ENCODE peak calls at places on chromosomes 2 and 18, in eight cellular contexts. Z is heart right ventricle; R is brain microvascular endothelial cell; V is CD4-positive, alpha-beta memory T cell; N is AG04449; F is fibroblast of lung; B is ovary; P is AG09309. X is an unnamed sample.

GRCh38 chr2:121796239-121796638 is 40.8 kb downstream of the TSN start:
- DNase-seq in Z (no peak), R (no peak), V (no peak), N (no peak), F (no peak), B (no peak), P (no peak), X (no peak)

GRCh38 chr2:238445409-238446190 is 18.9 kb downstream of the ASB1 start:
- DNase-seq in Z (no peak), R (no peak), V (no peak), N (no peak), F (no peak), B (no peak), P (no peak), X (no peak)

GRCh38 chr2:196959750-196960392 is 33.4 kb upstream of the PGAP1 start:
- DNase-seq in Z (no peak), R (no peak), V (no peak), N (no peak), F (peak; percentile 56), B (no peak), P (no peak), X (no peak)

GRCh38 chr2:177244244-177244771 is 20.2 kb downstream of the NFE2L2 start:
- DNase-seq in Z (no peak), R (no peak), V (no peak), N (no peak), F (no peak), B (no peak), P (no peak), X (no peak)

GRCh38 chr2:162478721-162479129 is 134.8 kb downstream of the GCA start:
- DNase-seq in Z (no peak), R (no peak), V (no peak), N (no peak), F (no peak), B (no peak), P (no peak), X (no peak)

GRCh38 chr2:28666496-28667184 is 85.0 kb upstream of the PPP1CB start:
- DNase-seq in Z (no peak), R (no peak), V (no peak), N (no peak), F (no peak), B (no peak), P (no peak), X (peak; percentile 54)

GRCh38 chr18:7133181-7133580 is 15.6 kb upstream of the LAMA1 start:
- DNase-seq in Z (no peak), R (peak; percentile 38), V (no peak), N (no peak), F (peak; percentile 44), B (no peak), P (no peak), X (no peak)

GRCh38 chr2:187541086-187542085 is 12.8 kb downstream of the TFPI start:
- DNase-seq in Z (no peak), R (peak; percentile 95), V (no peak), N (peak; percentile 89), F (peak; percentile 95), B (no peak), P (peak; percentile 72), X (no peak)

GRCh38 chr2:47486858-47487497 is 84.0 kb downstream of the MSH2 start:
- DNase-seq in Z (no peak), R (no peak), V (no peak), N (no peak), F (no peak), B (no peak), P (no peak), X (no peak)

GRCh38 chr2:8567469-8568108 is 114.3 kb upstream of the ID2 start:
- DNase-seq in Z (no peak), R (no peak), V (no peak), N (peak; percentile 12), F (no peak), B (no peak), P (peak; percentile 69), X (no peak)

GRCh38 chr2:175251425-175252041 is 70.0 kb upstream of the ATP5MC3 start:
- DNase-seq in Z (no peak), R (peak; percentile 35), V (no peak), N (no peak), F (peak; percentile 68), B (no peak), P (peak; percentile 11), X (no peak)

GRCh38 chr2:168039885-168040284 is 207.5 kb downstream of the STK39 start:
- DNase-seq in Z (no peak), R (no peak), V (no peak), N (no peak), F (no peak), B (no peak), P (no peak), X (no peak)

GRCh38 chr2:224366269-224366668 is 35.6 kb downstream of the FAM124B start:
- DNase-seq in Z (no peak), R (no peak), V (no peak), N (no peak), F (peak; percentile 48), B (no peak), P (no peak), X (no peak)

GRCh38 chr2:133886735-133887675 is 318.7 kb upstream of the NCKAP5 start:
- DNase-seq in Z (peak; percentile 51), R (peak; percentile 72), V (peak; percentile 50), N (peak; percentile 70), F (peak; percentile 55), B (peak; percentile 37), P (peak; percentile 63), X (peak; percentile 66)

GRCh38 chr18:3451989-3452749 is 2.2 kb downstream of the TGIF1 start:
- DNase-seq in Z (peak; percentile 47), R (peak; percentile 48), V (peak; percentile 40), N (no peak), F (peak; percentile 75), B (peak; percentile 64), P (no peak), X (peak; percentile 78)

GRCh38 chr18:23641937-23642666 is 20.6 kb downstream of the ANKRD29 start:
- DNase-seq in Z (no peak), R (no peak), V (no peak), N (no peak), F (no peak), B (no peak), P (no peak), X (no peak)

GRCh38 chr2:26702025-26702424 is 9.5 kb downstream of the KCNK3 start:
- DNase-seq in Z (no peak), R (no peak), V (no peak), N (no peak), F (no peak), B (no peak), P (no peak), X (no peak)

GRCh38 chr2:66240284-66240683 is 194.6 kb upstream of the MEIS1 start:
- DNase-seq in Z (no peak), R (no peak), V (no peak), N (no peak), F (peak; percentile 45), B (peak; percentile 42), P (no peak), X (no peak)

GRCh38 chr2:184346338-184346862 is 251.9 kb upstream of the ZNF804A start:
- DNase-seq in Z (no peak), R (peak; percentile 23), V (no peak), N (no peak), F (no peak), B (no peak), P (no peak), X (no peak)

GRCh38 chr2:177147093-177147694 is 65.4 kb upstream of the HNRNPA3 start:
- DNase-seq in Z (no peak), R (peak; percentile 55), V (peak; percentile 44), N (peak; percentile 29), F (peak; percentile 69), B (no peak), P (peak; percentile 43), X (no peak)

GRCh38 chr2:11371099-11371937 is 26.9 kb upstream of the ROCK2 start:
- DNase-seq in Z (no peak), R (no peak), V (no peak), N (no peak), F (no peak), B (no peak), P (no peak), X (no peak)

GRCh38 chr2:106745468-106745867 is 140.5 kb downstream of the ST6GAL2 start:
- DNase-seq in Z (peak; percentile 12), R (no peak), V (no peak), N (no peak), F (no peak), B (no peak), P (no peak), X (peak; percentile 44)

GRCh38 chr18:11866329-11866728 is 15.1 kb downstream of the CHMP1B start:
- DNase-seq in Z (no peak), R (no peak), V (no peak), N (no peak), F (no peak), B (no peak), P (no peak), X (no peak)
- H3K4me3 ChIP-seq in Z (no peak overlapping the region), R (no peak overlapping the region), V (no peak overlapping the region), N (no peak overlapping the region), F (no peak overlapping the region), B (no peak overlapping the region), P (no peak overlapping the region), X (no peak overlapping the region)

GRCh38 chr2:37326866-37327634 is 2.4 kb upstream of the PRKD3 start:
- DNase-seq in Z (no peak), R (no peak), V (no peak), N (no peak), F (no peak), B (no peak), P (no peak), X (no peak)
- H3K4me3 ChIP-seq in Z (no peak overlapping the region), R (no peak overlapping the region), V (no peak overlapping the region), N (no peak overlapping the region), F (no peak overlapping the region), B (no peak overlapping the region), P (no peak overlapping the region), X (peak overlapping the region; percentile 12)

GRCh38 chr2:60351802-60352201 is 201.7 kb downstream of the BCL11A start:
- DNase-seq in Z (no peak), R (no peak), V (no peak), N (no peak), F (no peak), B (no peak), P (no peak), X (no peak)
- H3K4me3 ChIP-seq in Z (no peak overlapping the region), R (no peak overlapping the region), V (no peak overlapping the region), N (no peak overlapping the region), F (no peak overlapping the region), B (no peak overlapping the region), P (no peak overlapping the region), X (no peak overlapping the region)

GRCh38 chr18:22173928-22174301 is 4.5 kb downstream of the GATA6 start:
- DNase-seq in Z (no peak), R (no peak), V (no peak), N (no peak), F (no peak), B (no peak), P (no peak), X (no peak)

GRCh38 chr18:22174341-22175148 is 5.2 kb downstream of the GATA6 start:
- DNase-seq in Z (no peak), R (no peak), V (no peak), N (no peak), F (peak; percentile 29), B (peak; percentile 38), P (no peak), X (no peak)

GRCh38 chr18:22171839-22172582 is 2.6 kb downstream of the GATA6 start:
- DNase-seq in Z (peak; percentile 42), R (no peak), V (no peak), N (no peak), F (peak; percentile 30), B (peak; percentile 53), P (no peak), X (peak; percentile 35)

GRCh38 chr18:22172594-22173049 is 3.2 kb downstream of the GATA6 start:
- DNase-seq in Z (no peak), R (no peak), V (no peak), N (no peak), F (peak; percentile 26), B (no peak), P (no peak), X (peak; percentile 65)

GRCh38 chr18:22173221-22173927 is 4.0 kb downstream of the GATA6 start:
- DNase-seq in Z (no peak), R (no peak), V (no peak), N (no peak), F (no peak), B (peak; percentile 24), P (no peak), X (no peak)
- H3K4me3 ChIP-seq in Z (peak overlapping the region; percentile 66), R (peak overlapping the region; percentile 86), V (no peak overlapping the region), N (peak overlapping the region; percentile 6), F (peak overlapping the region; percentile 72), B (peak overlapping the region; percentile 98), P (peak overlapping the region; percentile 94), X (peak overlapping the region; percentile 66)